ENCODE peak calls at places on chromosomes 16 and 17, in eight cellular contexts. One of them, this sample, is unnamed.

GRCh38 chr17:69412336-69412735 is 2.2 kb upstream of the MAP2K6 start:
- DNase-seq in suprapubic skin: no peak
- DNase-seq in breast epithelium: no peak
- DNase-seq in spleen: no peak
- DNase-seq in stomach: no peak
- DNase-seq in HCT116: no peak
- DNase-seq in transverse colon: no peak
- DNase-seq in esophagus muscularis mucosa: no peak
- DNase-seq in this sample: no peak

GRCh38 chr16:79595261-79595660 is 5.3 kb downstream of the MAF start:
- DNase-seq in stomach: no peak
- DNase-seq in HCT116: no peak
- DNase-seq in spleen: no peak
- DNase-seq in esophagus muscularis mucosa: no peak
- DNase-seq in transverse colon: no peak
- DNase-seq in suprapubic skin: no peak
- DNase-seq in breast epithelium: no peak
- DNase-seq in this sample: no peak

GRCh38 chr16:85602402-85602801 is 10.7 kb upstream of the GSE1 start:
- DNase-seq in suprapubic skin: no peak
- DNase-seq in transverse colon: no peak
- DNase-seq in esophagus muscularis mucosa: no peak
- DNase-seq in HCT116: no peak
- DNase-seq in spleen: no peak
- DNase-seq in stomach: no peak
- DNase-seq in breast epithelium: no peak
- DNase-seq in this sample: no peak

GRCh38 chr16:4648917-4649316 is 24.3 kb downstream of the MGRN1 start:
- DNase-seq in esophagus muscularis mucosa: no peak
- DNase-seq in stomach: no peak
- DNase-seq in HCT116: no peak
- DNase-seq in suprapubic skin: no peak
- DNase-seq in transverse colon: no peak
- DNase-seq in spleen: no peak
- DNase-seq in breast epithelium: no peak
- DNase-seq in this sample: no peak

GRCh38 chr17:70050192-70050591 is 24.8 kb upstream of the KCNJ16 start:
- DNase-seq in spleen: no peak
- DNase-seq in transverse colon: no peak
- DNase-seq in HCT116: no peak
- DNase-seq in suprapubic skin: no peak
- DNase-seq in esophagus muscularis mucosa: no peak
- DNase-seq in breast epithelium: no peak
- DNase-seq in stomach: no peak
- DNase-seq in this sample: no peak

GRCh38 chr16:75304521-75305363 is 53.3 kb upstream of the BCAR1 start:
- DNase-seq in spleen: peak; percentile 84
- DNase-seq in breast epithelium: no peak
- DNase-seq in transverse colon: peak; percentile 66
- DNase-seq in suprapubic skin: peak; percentile 75
- DNase-seq in stomach: peak; percentile 28
- DNase-seq in esophagus muscularis mucosa: no peak
- DNase-seq in HCT116: peak; percentile 10
- DNase-seq in this sample: no peak

GRCh38 chr17:81292450-81292849 is 2.7 kb downstream of the SLC38A10 start:
- DNase-seq in stomach: no peak
- DNase-seq in breast epithelium: no peak
- DNase-seq in suprapubic skin: no peak
- DNase-seq in HCT116: no peak
- DNase-seq in spleen: no peak
- DNase-seq in transverse colon: no peak
- DNase-seq in esophagus muscularis mucosa: no peak
- DNase-seq in this sample: no peak

GRCh38 chr17:6677158-6677831 is 25.7 kb downstream of the C17orf100 start:
- DNase-seq in transverse colon: no peak
- DNase-seq in breast epithelium: no peak
- DNase-seq in HCT116: no peak
- DNase-seq in esophagus muscularis mucosa: no peak
- DNase-seq in spleen: no peak
- DNase-seq in stomach: peak; percentile 29
- DNase-seq in suprapubic skin: no peak
- DNase-seq in this sample: no peak

GRCh38 chr17:41687828-41688640 is 651 bp upstream of the EIF1 start:
- DNase-seq in HCT116: no peak
- DNase-seq in suprapubic skin: no peak
- DNase-seq in breast epithelium: peak; percentile 79
- DNase-seq in spleen: peak; percentile 87
- DNase-seq in transverse colon: peak; percentile 73
- DNase-seq in stomach: peak; percentile 65
- DNase-seq in esophagus muscularis mucosa: no peak
- DNase-seq in this sample: peak; percentile 54

GRCh38 chr16:49542391-49542891 is 168.8 kb downstream of the C16orf78 start:
- DNase-seq in stomach: no peak
- DNase-seq in HCT116: no peak
- DNase-seq in breast epithelium: no peak
- DNase-seq in suprapubic skin: no peak
- DNase-seq in esophagus muscularis mucosa: no peak
- DNase-seq in transverse colon: no peak
- DNase-seq in spleen: peak; percentile 56
- DNase-seq in this sample: no peak

GRCh38 chr16:19094542-19095365 is 19.0 kb upstream of the ITPRIPL2 start:
- DNase-seq in esophagus muscularis mucosa: no peak
- DNase-seq in breast epithelium: no peak
- DNase-seq in transverse colon: peak; percentile 50
- DNase-seq in stomach: peak; percentile 41
- DNase-seq in spleen: no peak
- DNase-seq in HCT116: peak; percentile 56
- DNase-seq in suprapubic skin: no peak
- DNase-seq in this sample: no peak

GRCh38 chr16:28317040-28317880 is 24.9 kb downstream of the SBK1 start:
- DNase-seq in transverse colon: peak; percentile 56
- DNase-seq in esophagus muscularis mucosa: no peak
- DNase-seq in HCT116: peak; percentile 21
- DNase-seq in stomach: peak; percentile 65
- DNase-seq in breast epithelium: no peak
- DNase-seq in spleen: peak; percentile 90
- DNase-seq in suprapubic skin: no peak
- DNase-seq in this sample: peak; percentile 33

GRCh38 chr16:15973460-15973859 is 24.0 kb downstream of the ABCC1 start:
- DNase-seq in breast epithelium: no peak
- DNase-seq in esophagus muscularis mucosa: no peak
- DNase-seq in suprapubic skin: no peak
- DNase-seq in spleen: no peak
- DNase-seq in HCT116: no peak
- DNase-seq in transverse colon: no peak
- DNase-seq in stomach: no peak
- DNase-seq in this sample: no peak

GRCh38 chr17:79335456-79335855 is 260.8 kb downstream of the ENGASE start:
- DNase-seq in HCT116: no peak
- DNase-seq in stomach: no peak
- DNase-seq in suprapubic skin: no peak
- DNase-seq in spleen: no peak
- DNase-seq in esophagus muscularis mucosa: no peak
- DNase-seq in breast epithelium: no peak
- DNase-seq in transverse colon: no peak
- DNase-seq in this sample: no peak

GRCh38 chr17:37301288-37301687 is 74.5 kb upstream of the C17orf78 start:
- DNase-seq in spleen: no peak
- DNase-seq in transverse colon: no peak
- DNase-seq in HCT116: no peak
- DNase-seq in suprapubic skin: no peak
- DNase-seq in breast epithelium: no peak
- DNase-seq in esophagus muscularis mucosa: no peak
- DNase-seq in stomach: no peak
- DNase-seq in this sample: peak; percentile 17

GRCh38 chr16:19168173-19169080 is at the start of gene SYT17:
- DNase-seq in breast epithelium: no peak
- DNase-seq in esophagus muscularis mucosa: no peak
- DNase-seq in suprapubic skin: no peak
- DNase-seq in HCT116: no peak
- DNase-seq in spleen: peak; percentile 74
- DNase-seq in stomach: peak; percentile 63
- DNase-seq in transverse colon: peak; percentile 64
- DNase-seq in this sample: peak; percentile 42

GRCh38 chr17:49694847-49695697 is 12.7 kb downstream of the SLC35B1 start:
- DNase-seq in stomach: peak; percentile 72
- DNase-seq in esophagus muscularis mucosa: peak; percentile 94
- DNase-seq in spleen: peak; percentile 80
- DNase-seq in HCT116: no peak
- DNase-seq in suprapubic skin: no peak
- DNase-seq in transverse colon: peak; percentile 72
- DNase-seq in breast epithelium: no peak
- DNase-seq in this sample: peak; percentile 41

GRCh38 chr16:51419768-51420167 is 268.7 kb upstream of the SALL1 start:
- DNase-seq in spleen: no peak
- DNase-seq in suprapubic skin: no peak
- DNase-seq in esophagus muscularis mucosa: no peak
- DNase-seq in stomach: no peak
- DNase-seq in breast epithelium: no peak
- DNase-seq in HCT116: no peak
- DNase-seq in transverse colon: no peak
- DNase-seq in this sample: no peak

GRCh38 chr17:7322520-7323194 is 6.5 kb downstream of the NEURL4 start:
- DNase-seq in HCT116: no peak
- DNase-seq in breast epithelium: no peak
- DNase-seq in stomach: no peak
- DNase-seq in esophagus muscularis mucosa: no peak
- DNase-seq in suprapubic skin: no peak
- DNase-seq in transverse colon: no peak
- DNase-seq in spleen: no peak
- DNase-seq in this sample: no peak

GRCh38 chr16:47358816-47359215 is 102.0 kb downstream of the ITFG1 start:
- DNase-seq in spleen: no peak
- DNase-seq in esophagus muscularis mucosa: no peak
- DNase-seq in HCT116: peak; percentile 13
- DNase-seq in transverse colon: no peak
- DNase-seq in suprapubic skin: no peak
- DNase-seq in breast epithelium: no peak
- DNase-seq in stomach: no peak
- DNase-seq in this sample: no peak

GRCh38 chr16:4477966-4478365 is 1.8 kb downstream of the HMOX2 start:
- DNase-seq in esophagus muscularis mucosa: no peak
- DNase-seq in spleen: no peak
- DNase-seq in stomach: no peak
- DNase-seq in transverse colon: no peak
- DNase-seq in HCT116: peak; percentile 45
- DNase-seq in breast epithelium: no peak
- DNase-seq in suprapubic skin: no peak
- DNase-seq in this sample: no peak

DNA sequence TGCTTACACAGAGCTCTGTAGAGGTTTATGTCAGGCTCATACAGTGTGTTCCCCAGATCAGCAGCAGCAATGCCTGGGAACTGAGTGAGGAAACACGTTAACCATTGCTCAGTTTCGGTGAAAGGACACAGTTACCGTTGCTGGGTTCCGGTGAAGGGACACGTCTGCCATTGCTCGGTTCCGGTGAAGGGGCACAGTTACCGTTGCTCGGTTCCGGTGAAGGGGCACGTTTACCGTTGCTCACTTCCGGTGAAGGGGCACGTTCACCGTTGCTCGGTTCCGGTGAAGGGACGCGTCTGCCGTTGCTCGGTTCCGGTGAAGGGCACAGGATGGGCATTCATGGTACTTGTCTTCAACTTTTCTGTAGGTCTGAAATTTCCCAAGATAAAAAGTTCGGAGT is 81.7 kb downstream of the MRM3 start:
- DNase-seq in spleen: no peak
- DNase-seq in transverse colon: no peak
- DNase-seq in suprapubic skin: no peak
- DNase-seq in stomach: no peak
- DNase-seq in breast epithelium: no peak
- DNase-seq in HCT116: no peak
- DNase-seq in esophagus muscularis mucosa: no peak
- DNase-seq in this sample: no peak
- TF ChIP-seq POLR2A in spleen: no peak
- TF ChIP-seq POLR2A in transverse colon: no peak
- TF ChIP-seq POLR2A in suprapubic skin: no peak
- TF ChIP-seq POLR2A in stomach: no peak
- TF ChIP-seq POLR2A in breast epithelium: no peak
- TF ChIP-seq POLR2A in HCT116: no peak
- TF ChIP-seq POLR2A in esophagus muscularis mucosa: no peak
- TF ChIP-seq POLR2A in this sample: no peak

GRCh38 chr16:53323924-53324323 is 110.3 kb upstream of the RBL2 start:
- DNase-seq in esophagus muscularis mucosa: no peak
- DNase-seq in HCT116: no peak
- DNase-seq in breast epithelium: no peak
- DNase-seq in stomach: no peak
- DNase-seq in spleen: no peak
- DNase-seq in transverse colon: no peak
- DNase-seq in suprapubic skin: no peak
- DNase-seq in this sample: no peak
- TF ChIP-seq POLR2AphosphoS5 in esophagus muscularis mucosa: no peak
- TF ChIP-seq POLR2AphosphoS5 in HCT116: no peak
- TF ChIP-seq POLR2AphosphoS5 in breast epithelium: no peak
- TF ChIP-seq POLR2AphosphoS5 in stomach: no peak
- TF ChIP-seq POLR2AphosphoS5 in spleen: no peak
- TF ChIP-seq POLR2AphosphoS5 in transverse colon: no peak
- TF ChIP-seq POLR2AphosphoS5 in suprapubic skin: no peak
- TF ChIP-seq POLR2AphosphoS5 in this sample: no peak

DNA sequence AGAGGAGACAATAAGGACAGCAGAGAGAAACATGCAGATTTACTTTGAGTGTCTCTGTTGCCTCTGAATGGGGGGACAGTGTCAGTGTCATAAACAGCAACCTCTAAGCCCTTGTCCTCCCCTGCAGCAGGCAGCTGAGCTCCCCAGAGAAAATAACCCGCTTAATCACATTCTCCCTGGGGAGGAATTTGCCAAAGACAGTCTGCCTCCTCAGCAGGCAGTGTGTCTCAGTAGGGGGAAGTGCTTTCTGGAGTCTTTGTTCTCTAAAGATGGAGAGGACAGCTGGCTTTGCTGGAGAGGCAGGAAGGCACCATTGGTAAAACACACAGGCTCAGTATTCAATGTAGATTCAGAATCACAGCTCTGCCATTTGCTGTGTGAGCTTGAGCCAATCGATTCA is 16.1 kb downstream of the TEKT5 start:
- DNase-seq in stomach: no peak
- DNase-seq in spleen: no peak
- DNase-seq in transverse colon: no peak
- DNase-seq in esophagus muscularis mucosa: no peak
- DNase-seq in HCT116: no peak
- DNase-seq in breast epithelium: no peak
- DNase-seq in suprapubic skin: no peak
- DNase-seq in this sample: no peak
- H3K27me3 ChIP-seq in stomach: no peaks in the 10 kb centered on the region
- H3K27me3 ChIP-seq in spleen: no peaks in the 10 kb centered on the region
- H3K27me3 ChIP-seq in transverse colon: no peaks in the 10 kb centered on the region
- H3K27me3 ChIP-seq in esophagus muscularis mucosa: peaks cover 26% of the 10 kb centered on the region
- H3K27me3 ChIP-seq in HCT116: no peaks in the 10 kb centered on the region
- H3K27me3 ChIP-seq in breast epithelium: no peaks in the 10 kb centered on the region
- H3K27me3 ChIP-seq in suprapubic skin: no peaks in the 10 kb centered on the region
- H3K27me3 ChIP-seq in this sample: no peaks in the 10 kb centered on the region

DNA sequence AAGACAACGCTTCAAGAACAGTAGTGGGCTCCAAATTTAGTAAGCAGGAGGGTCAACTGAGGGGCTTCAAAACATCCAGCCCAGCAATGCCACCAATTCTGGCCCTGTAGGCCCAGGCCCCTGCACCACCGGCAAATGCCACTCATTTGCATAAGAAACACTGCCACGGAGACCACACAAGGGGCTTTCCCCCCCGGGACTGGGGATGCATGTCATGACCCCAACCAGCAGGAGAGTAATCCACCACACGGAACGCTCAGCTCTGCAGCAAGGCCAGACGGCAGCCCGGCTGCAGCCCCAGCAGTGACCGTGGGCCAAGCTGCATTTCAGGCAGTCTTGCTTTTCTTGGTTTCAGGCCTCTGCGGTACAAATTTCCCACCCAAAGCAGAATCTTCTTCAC is 14.1 kb downstream of the TMEM11 start:
- DNase-seq in stomach: no peak
- DNase-seq in breast epithelium: no peak
- DNase-seq in spleen: no peak
- DNase-seq in esophagus muscularis mucosa: no peak
- DNase-seq in suprapubic skin: no peak
- DNase-seq in transverse colon: no peak
- DNase-seq in HCT116: no peak
- DNase-seq in this sample: no peak
- TF ChIP-seq POLR2A in stomach: no peak
- TF ChIP-seq POLR2A in breast epithelium: no peak
- TF ChIP-seq POLR2A in spleen: no peak
- TF ChIP-seq POLR2A in esophagus muscularis mucosa: no peak
- TF ChIP-seq POLR2A in suprapubic skin: no peak
- TF ChIP-seq POLR2A in transverse colon: no peak
- TF ChIP-seq POLR2A in HCT116: no peak
- TF ChIP-seq POLR2A in this sample: no peak

This sample was measured in prostate gland.